ENCODE peak calls at places on chromosome 7, in seven cellular contexts. F is IMR-90, M is H9, X is OCI-LY7, Y is neuronal stem cell, L is HepG2, S is SK-N-SH. E is an unnamed sample.
A peak's percentile ranks its signal among the peaks of the same experiment; 100 is the strongest.

GRCh38 chr7:90053094-90053493 is 101.2 kb upstream of the STEAP1 start:
- DNase-seq in X (no peak), L (no peak), S (no peak), Y (no peak), F (no peak), M (no peak), E (no peak)

GRCh38 chr7:137757146-137757925 is 89.4 kb downstream of the DGKI start:
- DNase-seq in X (no peak), L (no peak), Y (no peak), F (peak; percentile 77), M (no peak), S (no peak), E (peak; percentile 27)

GRCh38 chr7:155509025-155509724 is 37.2 kb downstream of the CNPY1 start:
- DNase-seq in L (no peak), Y (no peak), X (no peak), M (no peak), F (no peak), S (no peak), E (no peak)

GRCh38 chr7:64892666-64893269 is 10.3 kb upstream of the ZNF273 start:
- DNase-seq in Y (no peak), M (no peak), X (no peak), S (no peak), L (no peak), F (no peak), E (no peak)

GRCh38 chr7:150307904-150308303 is 15.3 kb upstream of the LRRC61 start:
- DNase-seq in M (peak; percentile 12), F (no peak), S (no peak), X (no peak), Y (no peak), L (no peak), E (no peak)

GRCh38 chr7:132464740-132465139 is 111.5 kb downstream of the PLXNA4 start:
- DNase-seq in F (no peak), M (no peak), S (no peak), X (no peak), Y (no peak), L (no peak), E (no peak)

GRCh38 chr7:47666164-47666862 is 84.4 kb upstream of the TNS3 start:
- DNase-seq in L (peak; percentile 52), Y (no peak), X (no peak), F (peak; percentile 75), S (no peak), M (no peak), E (peak; percentile 93)

GRCh38 chr7:40833541-40834234 is 698.9 kb downstream of the SUGCT start:
- DNase-seq in X (peak; percentile 62), L (no peak), M (no peak), S (no peak), F (peak; percentile 55), Y (no peak), E (no peak)

GRCh38 chr7:20331231-20331880 is 656 bp downstream of the ITGB8 start:
- DNase-seq in S (peak; percentile 76), Y (peak; percentile 82), L (no peak), X (peak; percentile 31), F (peak; percentile 18), M (peak; percentile 65), E (peak; percentile 73)

GRCh38 chr7:152615052-152615741 is 60.7 kb downstream of the XRCC2 start:
- DNase-seq in S (peak; percentile 92), L (peak; percentile 66), F (no peak), X (no peak), Y (no peak), M (no peak), E (peak; percentile 73)

GRCh38 chr7:74482629-74483401 is 29.1 kb downstream of the GTF2IRD1 start:
- DNase-seq in S (no peak), M (no peak), X (no peak), F (peak; percentile 99), L (peak; percentile 62), Y (no peak), E (peak; percentile 93)

GRCh38 chr7:8064828-8065227 is 96.2 kb downstream of the GLCCI1 start:
- DNase-seq in L (no peak), X (no peak), S (no peak), F (peak; percentile 9), Y (no peak), M (no peak), E (no peak)

GRCh38 chr7:156731651-156732050 is 91.1 kb downstream of the RNF32 start:
- DNase-seq in Y (no peak), X (no peak), F (peak; percentile 68), S (no peak), M (no peak), L (no peak), E (no peak)

GRCh38 chr7:77439572-77439971 is 23.4 kb upstream of the GSAP start:
- DNase-seq in M (no peak), X (no peak), S (peak; percentile 30), Y (no peak), F (no peak), L (peak; percentile 72), E (no peak)

GRCh38 chr7:40673285-40673684 is 538.5 kb downstream of the SUGCT start:
- DNase-seq in X (no peak), F (peak; percentile 93), M (no peak), L (no peak), Y (no peak), S (no peak), E (peak; percentile 74)

GRCh38 chr7:82257118-82257695 is 186.4 kb downstream of the CACNA2D1 start:
- DNase-seq in L (no peak), F (no peak), Y (no peak), X (no peak), S (no peak), M (no peak), E (peak; percentile 51)

GRCh38 chr7:27095897-27096755 is at the start of gene HOXA1:
- DNase-seq in F (peak; percentile 95), Y (peak; percentile 48), M (peak; percentile 89), L (peak; percentile 48), S (no peak), X (peak; percentile 94), E (peak; percentile 100)

GRCh38 chr7:101397243-101397642 is 34.6 kb downstream of the COL26A1 start:
- DNase-seq in F (no peak), X (no peak), S (no peak), M (no peak), L (no peak), Y (no peak), E (no peak)

GRCh38 chr7:80463272-80463920 is 48.5 kb downstream of the GNAT3 start:
- DNase-seq in L (no peak), M (no peak), F (peak; percentile 62), X (no peak), Y (no peak), S (no peak), E (no peak)

GRCh38 chr7:22109761-22110160 is 164.1 kb upstream of the CDCA7L start:
- DNase-seq in Y (no peak), S (peak; percentile 35), L (peak; percentile 65), X (peak; percentile 26), F (peak; percentile 37), M (peak; percentile 59), E (peak; percentile 89)

GRCh38 chr7:46902463-46902862 is 679.4 kb downstream of the TNS3 start:
- DNase-seq in F (no peak), M (no peak), L (no peak), Y (no peak), X (no peak), S (no peak), E (no peak)

GRCh38 chr7:112147752-112148435 is 58.3 kb downstream of the DOCK4 start:
- DNase-seq in S (peak; percentile 46), X (no peak), L (no peak), Y (no peak), M (no peak), F (no peak), E (no peak)

GRCh38 chr7:19249281-19249680 is 104.1 kb upstream of the FERD3L start:
- DNase-seq in X (no peak), S (no peak), Y (no peak), M (no peak), F (no peak), L (no peak), E (no peak)
- H2AFZ ChIP-seq in X (no peak overlapping the region), S (no peak overlapping the region), Y (no peak overlapping the region), M (no peak overlapping the region), F (no peak overlapping the region), L (no peak overlapping the region), E (peak overlapping the region; percentile 61)

DNA sequence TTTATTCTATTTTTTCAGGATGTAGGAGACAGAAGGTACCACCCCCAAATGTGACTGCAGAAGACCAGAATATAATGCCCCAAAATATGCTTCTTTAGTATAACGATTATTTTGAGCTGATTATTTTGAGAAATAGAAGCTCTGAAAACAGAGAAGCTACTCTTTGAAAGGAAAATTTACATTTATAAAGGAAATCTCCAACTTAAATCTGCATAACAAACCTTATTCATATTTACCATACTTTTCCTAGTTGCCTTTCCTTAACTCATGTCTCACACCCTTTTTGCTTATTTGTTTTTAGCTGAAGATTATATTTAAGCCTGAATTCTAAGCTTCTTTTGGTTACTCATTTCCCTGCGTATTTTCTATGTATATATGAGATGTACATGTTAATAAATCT is 127.1 kb upstream of the THSD7A start:
- DNase-seq in M (no peak), X (no peak), L (no peak), S (no peak), F (no peak), Y (no peak), E (no peak)
- H3K27ac ChIP-seq in M (no peak overlapping the region), X (no peak overlapping the region), L (no peak overlapping the region), S (no peak overlapping the region), F (no peak overlapping the region), Y (no peak overlapping the region), E (no peak overlapping the region)

DNA sequence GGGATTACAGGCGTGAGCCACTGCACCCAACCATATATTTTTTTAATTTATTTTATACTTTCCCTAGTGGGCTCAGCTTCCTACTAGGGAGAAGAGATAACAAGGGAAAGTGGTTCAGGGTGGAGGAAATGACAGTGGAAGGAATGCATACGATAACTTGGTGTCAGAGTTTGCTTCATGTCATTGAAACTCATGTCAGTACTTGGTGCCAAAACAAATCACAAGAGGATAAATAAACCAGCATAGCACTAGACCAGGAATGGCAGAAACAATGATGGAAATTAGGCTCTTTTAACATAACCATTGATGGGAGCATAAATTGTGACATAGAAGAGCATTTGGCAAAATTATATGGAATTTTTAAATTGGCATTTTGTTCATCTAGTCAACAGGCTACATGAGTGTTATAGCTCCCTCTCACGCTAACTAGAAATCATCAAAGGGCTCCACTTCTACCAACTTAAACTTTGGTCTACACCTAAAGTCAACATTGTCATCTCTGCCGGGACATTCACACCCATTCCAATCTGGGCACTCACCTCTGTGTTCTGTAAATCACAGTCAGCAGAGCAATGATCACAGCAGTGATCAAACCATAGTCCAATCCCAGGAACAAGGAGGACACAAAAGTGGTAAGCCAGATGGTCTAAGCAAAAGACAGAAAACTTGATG is 41.2 kb downstream of the PSMC2 start:
- DNase-seq in F (no peak), S (no peak), X (no peak), Y (no peak), M (no peak), L (peak; percentile 93), E (no peak)
- H2AFZ ChIP-seq in F (no peak overlapping the region), S (no peak overlapping the region), X (no peak overlapping the region), Y (no peak overlapping the region), M (no peak overlapping the region), L (no peak overlapping the region), E (no peak overlapping the region)

GRCh38 chr7:93327006-93327633 is 95.0 kb downstream of the VPS50 start:
- DNase-seq in S (no peak), L (no peak), M (no peak), Y (no peak), F (peak; percentile 90), X (no peak), E (peak; percentile 79)
- H3K27ac ChIP-seq in S (peak overlapping the region; percentile 53), L (no peak overlapping the region), M (no peak overlapping the region), Y (no peak overlapping the region), F (no peak overlapping the region), X (no peak overlapping the region), E (peak overlapping the region; percentile 70)